ENCODE peak calls at places on chromosomes 12 and 14, in six cellular contexts. One of them, this sample, is unnamed.

GRCh38 chr14:79534703-79535353 is 676.5 kb downstream of the DIO2 start:
- DNase-seq in upper lobe of left lung: no peak
- DNase-seq in neural progenitor cell: no peak
- DNase-seq in IMR-90: no peak
- DNase-seq in cardiac muscle cell: no peak
- DNase-seq in suprapubic skin: no peak
- DNase-seq in this sample: no peak

GRCh38 chr12:91577586-91578539 is 395.2 kb upstream of the DCN start:
- DNase-seq in neural progenitor cell: no peak
- DNase-seq in suprapubic skin: no peak
- DNase-seq in IMR-90: peak; percentile 35
- DNase-seq in cardiac muscle cell: peak; percentile 35
- DNase-seq in upper lobe of left lung: no peak
- DNase-seq in this sample: no peak

GRCh38 chr12:101642115-101643067 is 47.6 kb downstream of the MYBPC1 start:
- DNase-seq in IMR-90: no peak
- DNase-seq in suprapubic skin: no peak
- DNase-seq in upper lobe of left lung: peak; percentile 34
- DNase-seq in neural progenitor cell: peak; percentile 69
- DNase-seq in cardiac muscle cell: peak; percentile 30
- DNase-seq in this sample: peak; percentile 59

GRCh38 chr12:1919284-1919683 is 832 bp upstream of the CACNA2D4 start:
- DNase-seq in suprapubic skin: no peak
- DNase-seq in IMR-90: no peak
- DNase-seq in upper lobe of left lung: no peak
- DNase-seq in neural progenitor cell: no peak
- DNase-seq in cardiac muscle cell: no peak
- DNase-seq in this sample: no peak

GRCh38 chr14:61927521-61927920 is 165.3 kb downstream of the SNAPC1 start:
- DNase-seq in suprapubic skin: no peak
- DNase-seq in cardiac muscle cell: no peak
- DNase-seq in IMR-90: peak; percentile 81
- DNase-seq in upper lobe of left lung: no peak
- DNase-seq in neural progenitor cell: peak; percentile 6
- DNase-seq in this sample: no peak

GRCh38 chr12:7951671-7952070 is 15.7 kb upstream of the SLC2A3 start:
- DNase-seq in suprapubic skin: no peak
- DNase-seq in upper lobe of left lung: no peak
- DNase-seq in cardiac muscle cell: no peak
- DNase-seq in neural progenitor cell: no peak
- DNase-seq in IMR-90: no peak
- DNase-seq in this sample: no peak

GRCh38 chr14:74614508-74615495 is 2.8 kb upstream of the LTBP2 start:
- DNase-seq in IMR-90: no peak
- DNase-seq in suprapubic skin: no peak
- DNase-seq in cardiac muscle cell: no peak
- DNase-seq in neural progenitor cell: no peak
- DNase-seq in upper lobe of left lung: no peak
- DNase-seq in this sample: no peak

GRCh38 chr12:122227341-122227740 is 1.5 kb upstream of the DIABLO start:
- DNase-seq in neural progenitor cell: no peak
- DNase-seq in upper lobe of left lung: no peak
- DNase-seq in cardiac muscle cell: no peak
- DNase-seq in suprapubic skin: no peak
- DNase-seq in IMR-90: no peak
- DNase-seq in this sample: peak; percentile 52

GRCh38 chr12:96489392-96490056 is at the start of gene CFAP54:
- DNase-seq in IMR-90: peak; percentile 89
- DNase-seq in cardiac muscle cell: peak; percentile 96
- DNase-seq in upper lobe of left lung: peak; percentile 98
- DNase-seq in neural progenitor cell: peak; percentile 99
- DNase-seq in suprapubic skin: peak; percentile 96
- DNase-seq in this sample: peak; percentile 96

GRCh38 chr14:91059576-91060471 is 617 bp downstream of the RPS6KA5 start:
- DNase-seq in IMR-90: no peak
- DNase-seq in cardiac muscle cell: peak; percentile 77
- DNase-seq in suprapubic skin: peak; percentile 79
- DNase-seq in neural progenitor cell: peak; percentile 88
- DNase-seq in upper lobe of left lung: peak; percentile 64
- DNase-seq in this sample: peak; percentile 70

GRCh38 chr12:46702581-46703344 is 123.0 kb downstream of the SLC38A4 start:
- DNase-seq in upper lobe of left lung: no peak
- DNase-seq in IMR-90: peak; percentile 38
- DNase-seq in cardiac muscle cell: no peak
- DNase-seq in suprapubic skin: no peak
- DNase-seq in neural progenitor cell: peak; percentile 6
- DNase-seq in this sample: no peak

GRCh38 chr12:127909031-127909430 is 357.9 kb upstream of the TMEM132C start:
- DNase-seq in neural progenitor cell: no peak
- DNase-seq in upper lobe of left lung: no peak
- DNase-seq in suprapubic skin: no peak
- DNase-seq in cardiac muscle cell: no peak
- DNase-seq in IMR-90: no peak
- DNase-seq in this sample: no peak

GRCh38 chr14:68676511-68676943 is 116.3 kb downstream of the ZFP36L1 start:
- DNase-seq in cardiac muscle cell: no peak
- DNase-seq in upper lobe of left lung: no peak
- DNase-seq in neural progenitor cell: peak; percentile 64
- DNase-seq in suprapubic skin: no peak
- DNase-seq in IMR-90: no peak
- DNase-seq in this sample: no peak

GRCh38 chr14:33930464-33930863 is 20.4 kb downstream of the EGLN3 start:
- DNase-seq in cardiac muscle cell: no peak
- DNase-seq in upper lobe of left lung: no peak
- DNase-seq in suprapubic skin: no peak
- DNase-seq in IMR-90: no peak
- DNase-seq in neural progenitor cell: no peak
- DNase-seq in this sample: no peak

GRCh38 chr12:57161491-57161890 is 14.1 kb upstream of the LRP1-AS start:
- DNase-seq in upper lobe of left lung: no peak
- DNase-seq in neural progenitor cell: no peak
- DNase-seq in cardiac muscle cell: no peak
- DNase-seq in IMR-90: peak; percentile 67
- DNase-seq in suprapubic skin: no peak
- DNase-seq in this sample: no peak

GRCh38 chr12:65532162-65532561 is 253.7 kb downstream of the MSRB3 start:
- DNase-seq in IMR-90: peak; percentile 83
- DNase-seq in suprapubic skin: no peak
- DNase-seq in neural progenitor cell: no peak
- DNase-seq in cardiac muscle cell: no peak
- DNase-seq in upper lobe of left lung: no peak
- DNase-seq in this sample: no peak

GRCh38 chr12:65535951-65536350 is 257.5 kb downstream of the MSRB3 start:
- DNase-seq in suprapubic skin: no peak
- DNase-seq in cardiac muscle cell: no peak
- DNase-seq in upper lobe of left lung: no peak
- DNase-seq in IMR-90: peak; percentile 42
- DNase-seq in neural progenitor cell: no peak
- DNase-seq in this sample: no peak

GRCh38 chr12:65534105-65534841 is 255.8 kb downstream of the MSRB3 start:
- DNase-seq in upper lobe of left lung: no peak
- DNase-seq in neural progenitor cell: no peak
- DNase-seq in suprapubic skin: no peak
- DNase-seq in IMR-90: no peak
- DNase-seq in cardiac muscle cell: no peak
- DNase-seq in this sample: no peak

GRCh38 chr12:65532744-65533143 is 254.3 kb downstream of the MSRB3 start:
- DNase-seq in neural progenitor cell: no peak
- DNase-seq in suprapubic skin: no peak
- DNase-seq in upper lobe of left lung: no peak
- DNase-seq in cardiac muscle cell: no peak
- DNase-seq in IMR-90: peak; percentile 85
- DNase-seq in this sample: no peak

DNA sequence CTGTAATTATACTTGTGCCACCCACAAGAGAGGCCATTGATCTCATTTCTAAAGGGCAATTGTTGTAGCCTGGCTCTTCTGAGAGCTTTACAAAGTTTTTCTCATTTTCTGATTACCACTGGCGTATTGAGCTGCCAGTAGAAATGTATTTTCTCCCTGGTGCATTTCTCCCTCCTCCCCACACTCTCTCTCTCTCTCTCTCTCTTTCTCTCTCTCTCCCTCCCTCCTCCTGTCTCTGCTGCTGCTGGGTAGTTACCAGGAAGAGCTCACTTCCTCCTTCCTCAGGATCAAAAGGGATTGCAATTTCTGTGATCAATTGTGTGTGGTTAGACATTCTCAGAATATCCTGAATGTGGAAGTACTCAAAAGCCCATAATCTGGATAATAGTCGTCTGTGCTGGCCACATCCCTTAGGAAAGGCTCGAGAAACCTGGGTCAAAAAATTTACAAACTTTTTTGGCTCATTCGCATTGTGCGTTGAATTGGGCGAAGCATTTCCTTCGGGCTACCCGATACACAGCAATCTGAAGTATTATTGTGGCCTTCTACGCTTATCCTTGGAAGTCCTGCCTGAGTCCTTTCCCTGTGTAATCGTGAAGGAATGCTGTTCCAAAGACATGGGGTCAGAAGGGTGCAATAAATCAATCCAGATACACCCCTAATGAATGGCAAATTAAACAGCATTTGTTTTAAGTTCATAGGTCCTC is 254.8 kb downstream of the MSRB3 start:
- DNase-seq in suprapubic skin: no peak
- DNase-seq in neural progenitor cell: no peak
- DNase-seq in IMR-90: peak; percentile 52
- DNase-seq in upper lobe of left lung: no peak
- DNase-seq in cardiac muscle cell: no peak
- DNase-seq in this sample: no peak
- H3K4me1 ChIP-seq in suprapubic skin: peaks cover 4% of the 10 kb centered on the region
- H3K4me1 ChIP-seq in neural progenitor cell: peaks cover 16% of the 10 kb centered on the region
- H3K4me1 ChIP-seq in IMR-90: peaks cover 44% of the 10 kb centered on the region
- H3K4me1 ChIP-seq in upper lobe of left lung: no peaks in the 10 kb centered on the region
- H3K4me1 ChIP-seq in cardiac muscle cell: no peaks in the 10 kb centered on the region
- H3K4me1 ChIP-seq in this sample: peaks cover 7% of the 10 kb centered on the region

DNA sequence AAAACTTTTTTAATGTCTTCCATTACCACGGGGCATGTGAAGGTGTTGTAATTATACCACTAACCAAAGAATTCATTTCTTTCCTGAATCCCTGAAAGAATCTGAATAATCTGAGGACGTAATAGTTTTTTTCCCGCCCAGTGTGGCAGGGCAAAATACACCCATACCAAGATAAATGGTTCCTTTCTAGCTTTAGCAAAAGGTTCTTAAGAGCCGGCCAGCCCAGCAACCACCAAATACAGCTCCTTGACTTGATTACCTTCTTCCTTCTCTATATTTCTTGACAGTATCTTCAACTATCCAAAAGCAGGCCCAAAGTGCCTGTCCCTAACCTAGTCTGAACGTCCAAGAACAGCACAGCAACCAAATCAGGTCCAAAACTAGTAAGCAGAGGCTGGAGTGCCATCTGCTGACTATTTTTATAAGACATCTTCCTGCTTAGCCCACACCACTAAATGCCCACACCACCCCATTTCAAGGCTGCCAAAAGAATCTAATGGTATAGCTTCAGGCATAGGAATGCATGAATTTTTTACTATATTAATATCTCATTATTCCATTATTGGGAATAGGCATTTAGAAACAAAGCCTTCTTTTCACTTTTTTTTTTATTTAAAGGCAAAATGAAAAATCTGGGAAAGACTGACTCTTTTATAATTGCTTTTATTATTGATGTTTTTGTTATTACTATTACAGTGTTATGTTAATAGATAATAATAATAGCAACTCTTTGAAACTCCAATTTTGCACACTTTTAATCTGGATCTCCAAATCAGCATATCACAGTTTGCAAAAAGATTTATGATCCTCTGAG is 524.4 kb downstream of the MED13L start:
- DNase-seq in IMR-90: peak; percentile 77
- DNase-seq in upper lobe of left lung: peak; percentile 28
- DNase-seq in cardiac muscle cell: peak; percentile 77
- DNase-seq in neural progenitor cell: peak; percentile 76
- DNase-seq in suprapubic skin: no peak
- DNase-seq in this sample: no peak
- H3K27me3 ChIP-seq in IMR-90: peaks cover 12% of the 10 kb centered on the region
- H3K27me3 ChIP-seq in upper lobe of left lung: no peaks in the 10 kb centered on the region
- H3K27me3 ChIP-seq in cardiac muscle cell: peaks cover 13% of the 10 kb centered on the region
- H3K27me3 ChIP-seq in neural progenitor cell: no peaks in the 10 kb centered on the region
- H3K27me3 ChIP-seq in suprapubic skin: peaks cover 11% of the 10 kb centered on the region
- H3K27me3 ChIP-seq in this sample: no peaks in the 10 kb centered on the region

GRCh38 chr12:83471341-83471740 is 784.6 kb downstream of the TMTC2 start:
- DNase-seq in suprapubic skin: no peak
- DNase-seq in upper lobe of left lung: no peak
- DNase-seq in cardiac muscle cell: peak; percentile 60
- DNase-seq in IMR-90: no peak
- DNase-seq in neural progenitor cell: no peak
- DNase-seq in this sample: no peak

GRCh38 chr12:83472772-83473171 is 786.1 kb downstream of the TMTC2 start:
- DNase-seq in cardiac muscle cell: peak; percentile 45
- DNase-seq in suprapubic skin: no peak
- DNase-seq in upper lobe of left lung: no peak
- DNase-seq in neural progenitor cell: no peak
- DNase-seq in IMR-90: no peak
- DNase-seq in this sample: no peak

GRCh38 chr12:83470749-83471148 is 784.0 kb downstream of the TMTC2 start:
- DNase-seq in upper lobe of left lung: no peak
- DNase-seq in cardiac muscle cell: no peak
- DNase-seq in neural progenitor cell: no peak
- DNase-seq in IMR-90: no peak
- DNase-seq in suprapubic skin: no peak
- DNase-seq in this sample: no peak

GRCh38 chr12:83473408-83474095 is 786.8 kb downstream of the TMTC2 start:
- DNase-seq in suprapubic skin: no peak
- DNase-seq in IMR-90: no peak
- DNase-seq in neural progenitor cell: no peak
- DNase-seq in cardiac muscle cell: no peak
- DNase-seq in upper lobe of left lung: no peak
- DNase-seq in this sample: no peak

GRCh38 chr12:83472350-83472749 is 785.6 kb downstream of the TMTC2 start:
- DNase-seq in upper lobe of left lung: no peak
- DNase-seq in cardiac muscle cell: peak; percentile 81
- DNase-seq in suprapubic skin: no peak
- DNase-seq in neural progenitor cell: no peak
- DNase-seq in IMR-90: no peak
- DNase-seq in this sample: no peak
- H3K9me3 ChIP-seq in upper lobe of left lung: no peaks in the 10 kb centered on the region
- H3K9me3 ChIP-seq in cardiac muscle cell: no peaks in the 10 kb centered on the region
- H3K9me3 ChIP-seq in suprapubic skin: no peaks in the 10 kb centered on the region
- H3K9me3 ChIP-seq in neural progenitor cell: no peaks in the 10 kb centered on the region
- H3K9me3 ChIP-seq in IMR-90: no peaks in the 10 kb centered on the region
- H3K9me3 ChIP-seq in this sample: no peaks in the 10 kb centered on the region

GRCh38 chr12:104220931-104221330 is 5.4 kb downstream of the TXNRD1 start:
- DNase-seq in suprapubic skin: no peak
- DNase-seq in upper lobe of left lung: no peak
- DNase-seq in neural progenitor cell: no peak
- DNase-seq in cardiac muscle cell: no peak
- DNase-seq in IMR-90: no peak
- DNase-seq in this sample: no peak

GRCh38 chr12:104216461-104217058 is 981 bp downstream of the TXNRD1 start:
- DNase-seq in cardiac muscle cell: no peak
- DNase-seq in neural progenitor cell: no peak
- DNase-seq in suprapubic skin: no peak
- DNase-seq in upper lobe of left lung: no peak
- DNase-seq in IMR-90: no peak
- DNase-seq in this sample: no peak

GRCh38 chr12:104219908-104220404 is 4.4 kb downstream of the TXNRD1 start:
- DNase-seq in suprapubic skin: no peak
- DNase-seq in neural progenitor cell: no peak
- DNase-seq in IMR-90: peak; percentile 83
- DNase-seq in upper lobe of left lung: peak; percentile 42
- DNase-seq in cardiac muscle cell: no peak
- DNase-seq in this sample: no peak

GRCh38 chr12:104218935-104219334 is 3.4 kb downstream of the TXNRD1 start:
- DNase-seq in neural progenitor cell: no peak
- DNase-seq in upper lobe of left lung: no peak
- DNase-seq in suprapubic skin: no peak
- DNase-seq in IMR-90: peak; percentile 74
- DNase-seq in cardiac muscle cell: no peak
- DNase-seq in this sample: no peak

GRCh38 chr12:104219361-104219892 is 3.8 kb downstream of the TXNRD1 start:
- DNase-seq in neural progenitor cell: no peak
- DNase-seq in upper lobe of left lung: no peak
- DNase-seq in cardiac muscle cell: no peak
- DNase-seq in IMR-90: peak; percentile 98
- DNase-seq in suprapubic skin: no peak
- DNase-seq in this sample: no peak
- H3K4me1 ChIP-seq in neural progenitor cell: no peaks in the 10 kb centered on the region
- H3K4me1 ChIP-seq in upper lobe of left lung: peaks cover 29% of the 10 kb centered on the region
- H3K4me1 ChIP-seq in cardiac muscle cell: peaks cover 4% of the 10 kb centered on the region
- H3K4me1 ChIP-seq in IMR-90: peaks cover 20% of the 10 kb centered on the region
- H3K4me1 ChIP-seq in suprapubic skin: peaks cover 29% of the 10 kb centered on the region
- H3K4me1 ChIP-seq in this sample: peaks cover 39% of the 10 kb centered on the region

This sample was measured in lower lobe of right lung.